ENCODE peak calls at places on chromosomes 16 and 17, in five cellular contexts. Z is nephron progenitor cell, H is progenitor cell of endocrine pancreas, K is astrocyte of the spinal cord, F is omental fat pad. L is an unnamed sample.

GRCh38 chr16:73152731-73153130 is 104.8 kb upstream of the ZFHX3 start:
- DNase-seq in Z (peak; percentile 43), H (peak; percentile 13), K (no peak), F (no peak), L (peak; percentile 46)

GRCh38 chr17:21066394-21066793 is 23.6 kb upstream of the USP22 start:
- DNase-seq in Z (no peak), H (no peak), K (no peak), F (no peak), L (no peak)

GRCh38 chr16:4911831-4912422 is 25.0 kb downstream of the PPL start:
- DNase-seq in Z (no peak), H (no peak), K (no peak), F (no peak), L (no peak)

GRCh38 chr17:15257316-15257925 is 7.7 kb downstream of the PMP22 start:
- DNase-seq in Z (peak; percentile 69), H (peak; percentile 47), K (peak; percentile 81), F (peak; percentile 44), L (peak; percentile 70)

GRCh38 chr17:19359856-19360255 is 2.7 kb downstream of the B9D1 start:
- DNase-seq in Z (no peak), H (no peak), K (no peak), F (no peak), L (no peak)

GRCh38 chr17:65103896-65104295 is 33.3 kb upstream of the RGS9 start:
- DNase-seq in Z (no peak), H (no peak), K (peak; percentile 79), F (no peak), L (no peak)

GRCh38 chr17:70621593-70621992 is 452.3 kb downstream of the KCNJ2 start:
- DNase-seq in Z (no peak), H (no peak), K (peak; percentile 70), F (no peak), L (no peak)

GRCh38 chr17:27333410-27333980 is 39.6 kb downstream of the WSB1 start:
- DNase-seq in Z (no peak), H (no peak), K (no peak), F (no peak), L (no peak)

GRCh38 chr16:50067290-50067853 is 1.6 kb downstream of the HEATR3 start:
- DNase-seq in Z (peak; percentile 23), H (no peak), K (peak; percentile 66), F (no peak), L (peak; percentile 48)

GRCh38 chr16:15435216-15435864 is 952 bp downstream of the BMERB1 start:
- DNase-seq in Z (peak; percentile 26), H (no peak), K (no peak), F (no peak), L (peak; percentile 5)

GRCh38 chr17:59372138-59372751 is 40.8 kb downstream of the YPEL2 start:
- DNase-seq in Z (no peak), H (no peak), K (peak; percentile 60), F (no peak), L (no peak)

GRCh38 chr16:84643180-84643583 is 5.1 kb upstream of the KLHL36 start:
- DNase-seq in Z (no peak), H (no peak), K (peak; percentile 84), F (peak; percentile 31), L (no peak)

GRCh38 chr17:1471931-1472727 is 16.1 kb upstream of the CRK start:
- DNase-seq in Z (peak; percentile 50), H (no peak), K (no peak), F (no peak), L (no peak)

GRCh38 chr16:56980792-56981724 is 8.3 kb upstream of the NLRC5 start:
- DNase-seq in Z (no peak), H (no peak), K (no peak), F (no peak), L (no peak)

GRCh38 chr17:1487939-1488825 is 4.3 kb downstream of the MYO1C start:
- DNase-seq in Z (peak; percentile 94), H (peak; percentile 84), K (peak; percentile 86), F (peak; percentile 83), L (peak; percentile 87)

GRCh38 chr17:41912925-41913324 is 5.8 kb downstream of the ACLY start:
- DNase-seq in Z (no peak), H (no peak), K (peak; percentile 39), F (no peak), L (no peak)
- TF ChIP-seq CTCF in Z (no peak), H (no peak), K (peak; percentile 36), F (no peak), L (no peak)

DNA sequence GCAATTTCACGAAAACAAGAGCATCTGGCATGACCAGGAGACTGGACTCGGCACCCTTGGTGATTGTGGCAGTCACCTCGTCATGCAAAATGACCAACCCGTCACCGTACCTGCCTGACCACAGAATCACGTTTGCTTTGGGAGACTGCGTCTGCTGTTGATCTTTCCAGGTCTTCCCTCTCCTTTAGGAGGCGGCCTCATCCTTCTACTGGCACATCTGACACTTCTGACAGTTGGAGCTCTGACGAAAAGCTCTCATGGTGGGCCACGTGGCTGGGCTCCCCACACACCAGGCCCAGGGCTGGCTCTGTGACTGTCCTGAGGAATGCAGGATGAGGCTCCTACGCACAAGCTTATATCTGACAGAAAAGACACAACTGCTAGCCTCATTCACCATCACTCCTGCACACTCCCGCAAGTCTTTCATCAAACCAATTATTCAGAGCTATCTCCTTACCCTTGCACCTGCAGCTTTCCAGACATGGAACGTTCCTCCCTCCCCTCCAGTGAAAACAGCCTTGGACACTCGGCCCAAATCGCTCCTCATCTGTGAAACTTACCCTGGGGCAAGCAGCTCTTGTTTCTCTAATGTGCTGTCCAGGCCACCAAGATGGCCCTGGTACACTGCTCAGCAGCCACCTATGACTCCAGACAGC is 3.6 kb downstream of the TRAP1 start:
- DNase-seq in Z (no peak), H (no peak), K (no peak), F (no peak), L (no peak)
- TF ChIP-seq CTCF in Z (no peak), H (no peak), K (no peak), F (no peak), L (no peak)

DNA sequence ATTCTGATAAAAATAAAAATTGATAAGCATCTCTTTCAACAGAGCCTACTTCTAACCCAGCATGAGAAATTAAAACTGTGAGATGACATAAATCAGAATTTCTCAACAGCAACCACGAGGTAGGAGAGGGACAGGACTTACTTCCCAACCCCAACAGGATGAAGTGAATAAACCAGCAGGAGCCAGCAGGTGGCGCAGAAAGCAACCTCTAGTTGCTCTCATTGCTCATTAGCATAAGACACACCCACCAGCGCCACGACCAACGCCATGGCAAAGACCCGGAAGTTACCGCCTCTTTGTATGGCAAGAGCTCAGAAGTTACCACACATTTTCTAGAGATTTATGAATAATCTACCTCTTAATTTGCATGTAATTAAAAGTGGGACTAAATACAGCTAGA is 189.4 kb upstream of the CDH8 start:
- DNase-seq in Z (peak; percentile 53), H (peak; percentile 15), K (peak; percentile 18), F (peak; percentile 30), L (peak; percentile 64)
- TF ChIP-seq CTCF in Z (peak; percentile 41), H (peak; percentile 55), K (peak; percentile 30), F (no peak), L (no peak)

GRCh38 chr17:73156166-73156840 is 8.5 kb upstream of the SSTR2 start:
- DNase-seq in Z (peak; percentile 79), H (peak; percentile 50), K (peak; percentile 55), F (peak; percentile 49), L (peak; percentile 68)
- TF ChIP-seq CTCF in Z (peak; percentile 77), H (peak; percentile 71), K (peak; percentile 94), F (no peak), L (peak; percentile 74)

GRCh38 chr17:31378638-31379037 is 12.8 kb upstream of the RAB11FIP4 start:
- DNase-seq in Z (no peak), H (no peak), K (no peak), F (no peak), L (no peak)
- TF ChIP-seq CTCF in Z (no peak), H (peak; percentile 32), K (peak; percentile 5), F (no peak), L (no peak)

L was measured in endothelial cell.